ENCODE peak calls at places on chromosomes 3 and 15, in four cellular contexts. L is HepG2, W is K562, X is GM12878. Y is an unnamed sample.
A peak's percentile ranks its signal among the peaks of the same experiment; 100 is the strongest.

GRCh38 chr3:46017720-46018119 is 9.6 kb downstream of the XCR1 start:
- DNase-seq in X (no peak), L (no peak), W (no peak), Y (no peak)

GRCh38 chr3:45537960-45538640 is 56.5 kb upstream of the LIMD1 start:
- DNase-seq in L (no peak), W (no peak), X (no peak), Y (no peak)

GRCh38 chr3:57500506-57500905 is 43.6 kb downstream of the DNAH12 start:
- DNase-seq in W (no peak), X (no peak), L (peak; percentile 64), Y (no peak)

GRCh38 chr3:170128977-170129431 is 52.5 kb downstream of the PHC3 start:
- DNase-seq in W (peak; percentile 12), X (no peak), L (no peak), Y (no peak)

GRCh38 chr3:140225996-140226395 is 291.0 kb downstream of the CLSTN2 start:
- DNase-seq in X (no peak), W (no peak), L (no peak), Y (no peak)

GRCh38 chr3:177711637-177712036 is 514.4 kb upstream of the TBL1XR1 start:
- DNase-seq in X (no peak), L (no peak), W (no peak), Y (no peak)

GRCh38 chr3:138395865-138396751 is 38.3 kb upstream of the ESYT3 start:
- DNase-seq in X (no peak), L (no peak), W (no peak), Y (no peak)

GRCh38 chr3:76044601-76045600 is 259.6 kb upstream of the ZNF717 start:
- DNase-seq in L (no peak), X (no peak), W (peak; percentile 4), Y (peak; percentile 42)

GRCh38 chr3:146712826-146713225 is 107.7 kb upstream of the PLSCR5 start:
- DNase-seq in W (no peak), X (no peak), L (no peak), Y (no peak)

GRCh38 chr15:40217166-40217785 is 21.6 kb upstream of the PAK6 start:
- DNase-seq in W (peak; percentile 63), X (peak; percentile 26), L (peak; percentile 69), Y (no peak)

GRCh38 chr15:90143176-90143655 is 40.9 kb upstream of the IDH2 start:
- DNase-seq in W (peak; percentile 97), L (no peak), X (no peak), Y (peak; percentile 92)

GRCh38 chr3:182331356-182331755 is 461.9 kb upstream of the ATP11B start:
- DNase-seq in W (no peak), X (no peak), L (no peak), Y (no peak)

GRCh38 chr3:40323946-40324345 is 14.4 kb downstream of the EIF1B start:
- DNase-seq in L (no peak), X (no peak), W (no peak), Y (no peak)

GRCh38 chr3:60070366-60070765 is 1020.5 kb upstream of the CFAP20DC start:
- DNase-seq in W (no peak), X (no peak), L (no peak), Y (no peak)

DNA sequence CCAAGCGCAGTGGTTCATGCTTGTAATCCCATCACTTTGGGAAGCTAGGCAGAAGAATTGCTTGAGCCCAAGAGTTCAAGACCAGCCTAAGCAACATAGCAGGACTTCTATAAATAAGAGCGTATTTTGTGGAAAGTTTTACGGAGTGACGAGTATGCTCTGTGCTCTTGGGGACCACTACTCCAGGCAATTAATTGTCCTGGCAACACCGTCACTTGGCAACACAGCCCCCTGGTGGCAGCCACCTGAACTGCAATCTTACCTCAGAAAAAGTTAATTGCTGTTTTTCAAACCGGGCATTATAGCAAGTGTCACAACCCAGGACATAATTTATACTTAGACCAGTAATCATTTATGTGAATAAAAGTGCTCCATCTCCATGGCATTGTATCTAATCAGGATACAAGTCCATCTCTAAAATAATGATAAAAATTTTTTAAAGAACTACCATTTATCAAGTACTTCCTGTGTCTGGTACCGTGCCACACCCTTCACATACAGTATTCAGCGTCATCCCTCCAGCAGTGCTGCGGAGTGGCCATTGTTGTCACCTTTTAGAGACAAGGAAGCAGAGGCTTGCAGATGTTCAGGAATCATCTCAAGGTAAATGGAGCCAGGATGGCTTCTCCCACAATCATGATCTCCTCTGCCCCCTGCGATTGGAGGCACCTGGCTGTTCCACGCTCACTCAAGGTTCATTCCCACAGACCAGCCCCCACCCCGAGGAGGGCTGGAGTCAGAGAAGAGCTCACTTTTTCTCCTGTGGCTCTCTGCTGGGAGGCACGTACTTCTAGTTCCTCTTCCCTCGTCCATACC is 34.5 kb downstream of the PLA2G4D start:
- DNase-seq in X (no peak), W (peak; percentile 79), L (peak; percentile 28), Y (peak; percentile 83)
- TF ChIP-seq TCF7 in X (no peak), W (no peak), L (no peak), Y (no peak)

GRCh38 chr3:13688034-13688433 is 139.1 kb downstream of the FBLN2 start:
- DNase-seq in W (no peak), L (no peak), X (no peak), Y (no peak)
- TF ChIP-seq NR2C2 in W (no peak), L (no peak), X (no peak), Y (no peak)

DNA sequence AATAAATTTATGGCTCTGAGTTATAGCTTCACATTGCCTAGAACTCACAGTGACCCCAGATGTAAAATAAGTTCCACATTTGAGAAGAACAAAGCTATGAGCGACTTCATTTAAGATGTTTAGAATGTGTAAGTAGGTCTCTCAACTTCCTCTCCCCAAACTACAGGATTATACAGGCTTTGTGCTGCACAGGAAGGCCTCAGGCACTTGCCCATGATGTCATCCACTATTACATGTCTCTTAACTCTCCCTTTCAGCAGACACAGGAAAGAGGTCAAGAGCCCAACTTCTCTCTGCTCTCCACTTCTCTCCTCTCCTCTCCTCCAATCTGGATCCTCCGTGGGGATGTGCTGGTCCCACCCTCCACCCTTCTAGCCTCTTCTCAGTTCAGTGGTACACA is 92.8 kb downstream of the DUT start:
- DNase-seq in X (no peak), W (no peak), L (no peak), Y (no peak)
- TF ChIP-seq TCF7 in X (no peak), W (no peak), L (no peak), Y (no peak)

GRCh38 chr3:25099662-25100061 is 328.4 kb upstream of the RARB start:
- DNase-seq in X (no peak), W (no peak), L (no peak), Y (no peak)
- TF ChIP-seq NR2C2 in X (no peak), W (no peak), L (no peak), Y (no peak)

GRCh38 chr3:117483839-117484238 is 774.3 kb downstream of the TUSC7 start:
- DNase-seq in X (no peak), L (no peak), W (no peak), Y (no peak)

GRCh38 chr3:117485841-117486240 is 776.3 kb downstream of the TUSC7 start:
- DNase-seq in L (no peak), W (no peak), X (peak; percentile 25), Y (no peak)

GRCh38 chr3:117488983-117489382 is 779.4 kb downstream of the TUSC7 start:
- DNase-seq in W (no peak), X (no peak), L (no peak), Y (no peak)

GRCh38 chr3:117489663-117490079 is 780.1 kb downstream of the TUSC7 start:
- DNase-seq in L (no peak), X (no peak), W (no peak), Y (no peak)

DNA sequence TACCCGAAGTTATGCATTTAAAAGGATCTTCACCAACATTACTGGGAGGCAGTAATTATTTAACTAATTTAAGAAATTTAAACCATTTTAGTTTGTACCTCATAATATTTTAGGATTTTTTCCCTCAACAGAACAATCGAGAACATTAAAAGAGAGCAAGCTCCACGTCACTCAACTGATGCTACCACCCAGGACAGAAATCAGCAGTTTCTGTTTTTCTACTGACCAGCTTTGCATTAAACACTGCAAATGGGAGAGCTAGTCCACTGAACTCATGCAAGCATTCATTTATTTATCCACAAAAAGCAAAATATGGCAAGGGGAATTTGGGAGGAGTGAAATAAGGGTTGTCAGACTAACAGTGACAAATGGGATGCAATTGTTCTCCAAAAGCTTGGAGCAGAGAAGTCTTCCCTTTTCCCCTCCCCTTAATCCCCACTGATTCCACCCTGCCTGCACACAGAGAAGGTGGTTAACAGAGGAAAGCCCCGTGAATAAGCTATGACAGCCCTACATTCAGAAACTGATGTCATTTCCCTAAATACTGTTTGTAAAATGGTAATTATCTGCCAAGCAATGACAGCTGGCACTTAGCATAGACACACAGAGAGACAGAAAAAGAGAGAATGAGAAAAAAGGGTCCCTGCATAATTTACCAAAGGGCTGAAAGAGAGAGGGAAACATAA is 777.3 kb downstream of the TUSC7 start:
- DNase-seq in X (peak; percentile 40), W (no peak), L (no peak), Y (no peak)
- TF ChIP-seq TCF7 in X (no peak), W (no peak), L (no peak), Y (no peak)

GRCh38 chr3:125087768-125088391 is 32.1 kb upstream of the HEG1 start:
- DNase-seq in W (no peak), L (no peak), X (no peak), Y (no peak)

GRCh38 chr3:125090649-125091048 is 34.9 kb upstream of the HEG1 start:
- DNase-seq in X (no peak), L (no peak), W (no peak), Y (no peak)

GRCh38 chr3:125083776-125084175 is 28.0 kb upstream of the HEG1 start:
- DNase-seq in L (no peak), W (no peak), X (no peak), Y (no peak)

GRCh38 chr3:125080077-125080476 is 24.3 kb upstream of the HEG1 start:
- DNase-seq in L (no peak), W (no peak), X (no peak), Y (no peak)

GRCh38 chr3:125085166-125085565 is 29.4 kb upstream of the HEG1 start:
- DNase-seq in W (no peak), X (no peak), L (no peak), Y (no peak)
- TF ChIP-seq NR2C2 in W (no peak), X (no peak), L (no peak), Y (no peak)

DNA sequence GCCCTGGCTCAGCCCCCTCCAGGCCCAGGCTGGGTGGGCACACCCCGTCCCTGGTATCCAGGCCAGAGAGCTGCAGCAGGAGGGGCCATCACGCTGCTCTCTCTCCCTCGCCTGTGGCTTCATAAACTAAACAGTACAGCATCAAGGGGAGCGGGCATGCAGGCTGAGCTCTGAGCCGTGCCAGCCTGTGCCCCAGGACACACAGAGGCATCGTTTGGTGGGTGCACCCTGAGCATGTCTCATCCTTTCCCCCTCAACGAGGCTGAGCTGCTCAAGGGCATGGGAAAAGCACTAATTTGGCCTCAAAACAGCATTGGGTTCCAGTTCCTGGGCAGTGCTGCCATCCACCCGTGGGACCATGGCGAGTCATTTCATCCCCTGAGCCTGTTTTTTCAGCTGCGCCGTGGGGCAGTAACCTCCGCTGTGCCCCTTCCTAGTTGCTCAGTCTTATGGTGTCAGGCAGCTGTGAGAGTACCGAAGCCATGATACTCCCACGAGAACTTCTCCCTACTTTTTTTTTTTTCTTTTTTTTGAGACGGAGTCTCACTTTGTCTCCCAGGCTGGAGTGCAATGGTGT is 79.6 kb downstream of the CPN2 start:
- DNase-seq in W (no peak), X (no peak), L (no peak), Y (peak; percentile 8)
- TF ChIP-seq TCF7 in W (no peak), X (no peak), L (no peak), Y (no peak)

DNA sequence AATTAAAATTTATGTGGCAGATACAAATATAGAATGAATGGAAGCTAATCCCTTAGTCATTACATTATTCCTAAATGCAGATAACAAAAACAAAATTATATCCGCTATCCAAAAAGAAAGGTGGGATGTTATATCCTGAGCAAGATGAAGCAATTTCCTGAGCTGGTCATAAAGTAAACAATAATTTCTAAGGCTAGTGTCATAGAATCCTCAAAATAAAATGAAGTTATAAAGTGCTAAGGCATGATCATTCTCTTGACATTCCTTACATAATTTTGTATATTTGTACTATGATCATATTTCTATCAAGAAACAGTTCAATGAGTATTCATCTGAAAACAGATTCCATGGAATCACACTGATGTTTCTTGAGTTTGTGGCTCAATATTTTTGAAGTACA is 92.5 kb downstream of the ABI3BP start:
- DNase-seq in L (no peak), W (no peak), X (no peak), Y (no peak)
- TF ChIP-seq NR2C2 in L (no peak), W (no peak), X (no peak), Y (no peak)

Y was measured in WTC11.